ENCODE peak calls at places on chromosomes 6 and 20, in six cellular contexts. One of them, this sample, is unnamed.

GRCh38 chr20:33418033-33418432 is 16.7 kb upstream of the CDK5RAP1 start:
- DNase-seq in adrenal gland: no peak
- DNase-seq in left lung: no peak
- DNase-seq in activated T-cell treated with anti-CD3 and anti-CD28 coated beads for 24 hours: no peak
- DNase-seq in stomach: no peak
- DNase-seq in cardiac septum: no peak
- DNase-seq in this sample: no peak

GRCh38 chr6:56168601-56169000 is 78.8 kb downstream of the COL21A1 start:
- DNase-seq in adrenal gland: no peak
- DNase-seq in left lung: no peak
- DNase-seq in activated T-cell treated with anti-CD3 and anti-CD28 coated beads for 24 hours: no peak
- DNase-seq in stomach: no peak
- DNase-seq in cardiac septum: no peak
- DNase-seq in this sample: no peak

GRCh38 chr6:39049575-39050283 is 1.1 kb downstream of the GLP1R start:
- DNase-seq in adrenal gland: no peak
- DNase-seq in left lung: no peak
- DNase-seq in activated T-cell treated with anti-CD3 and anti-CD28 coated beads for 24 hours: no peak
- DNase-seq in stomach: no peak
- DNase-seq in cardiac septum: peak
- DNase-seq in this sample: no peak

GRCh38 chr6:11373208-11373607 is 140.7 kb upstream of the NEDD9 start:
- DNase-seq in adrenal gland: no peak
- DNase-seq in left lung: no peak
- DNase-seq in activated T-cell treated with anti-CD3 and anti-CD28 coated beads for 24 hours: no peak
- DNase-seq in stomach: no peak
- DNase-seq in cardiac septum: no peak
- DNase-seq in this sample: no peak

GRCh38 chr6:40962241-40962640 is 76.8 kb downstream of the UNC5CL start:
- DNase-seq in adrenal gland: no peak
- DNase-seq in left lung: no peak
- DNase-seq in activated T-cell treated with anti-CD3 and anti-CD28 coated beads for 24 hours: no peak
- DNase-seq in stomach: no peak
- DNase-seq in cardiac septum: no peak
- DNase-seq in this sample: no peak

GRCh38 chr6:49775043-49775442 is 12.0 kb downstream of the PGK2 start:
- DNase-seq in adrenal gland: no peak
- DNase-seq in left lung: no peak
- DNase-seq in activated T-cell treated with anti-CD3 and anti-CD28 coated beads for 24 hours: no peak
- DNase-seq in stomach: no peak
- DNase-seq in cardiac septum: no peak
- DNase-seq in this sample: no peak

GRCh38 chr6:56255370-56255769 is 8.0 kb upstream of the COL21A1 start:
- DNase-seq in adrenal gland: no peak
- DNase-seq in left lung: no peak
- DNase-seq in activated T-cell treated with anti-CD3 and anti-CD28 coated beads for 24 hours: no peak
- DNase-seq in stomach: no peak
- DNase-seq in cardiac septum: no peak
- DNase-seq in this sample: no peak

GRCh38 chr6:73586416-73586974 is 65.7 kb upstream of the EEF1A1 start:
- DNase-seq in adrenal gland: peak
- DNase-seq in left lung: no peak
- DNase-seq in activated T-cell treated with anti-CD3 and anti-CD28 coated beads for 24 hours: no peak
- DNase-seq in stomach: no peak
- DNase-seq in cardiac septum: no peak
- DNase-seq in this sample: no peak

GRCh38 chr6:143743256-143744166 is 65.7 kb downstream of the PHACTR2 start:
- DNase-seq in adrenal gland: no peak
- DNase-seq in left lung: no peak
- DNase-seq in activated T-cell treated with anti-CD3 and anti-CD28 coated beads for 24 hours: no peak
- DNase-seq in stomach: no peak
- DNase-seq in cardiac septum: no peak
- DNase-seq in this sample: no peak

GRCh38 chr6:52049252-52050050 is 38.0 kb downstream of the PKHD1 start:
- DNase-seq in adrenal gland: no peak
- DNase-seq in left lung: no peak
- DNase-seq in activated T-cell treated with anti-CD3 and anti-CD28 coated beads for 24 hours: no peak
- DNase-seq in stomach: no peak
- DNase-seq in cardiac septum: no peak
- DNase-seq in this sample: no peak

GRCh38 chr6:16228709-16229665 is 9.4 kb upstream of the GMPR start:
- DNase-seq in adrenal gland: peak
- DNase-seq in left lung: no peak
- DNase-seq in activated T-cell treated with anti-CD3 and anti-CD28 coated beads for 24 hours: no peak
- DNase-seq in stomach: peak
- DNase-seq in cardiac septum: no peak
- DNase-seq in this sample: no peak

GRCh38 chr6:37308084-37308817 is 45.5 kb upstream of the RNF8 start:
- DNase-seq in adrenal gland: no peak
- DNase-seq in left lung: peak
- DNase-seq in activated T-cell treated with anti-CD3 and anti-CD28 coated beads for 24 hours: no peak
- DNase-seq in stomach: no peak
- DNase-seq in cardiac septum: no peak
- DNase-seq in this sample: no peak

GRCh38 chr6:166341464-166341863 is 881 bp downstream of the SFT2D1 start:
- DNase-seq in adrenal gland: no peak
- DNase-seq in left lung: no peak
- DNase-seq in activated T-cell treated with anti-CD3 and anti-CD28 coated beads for 24 hours: no peak
- DNase-seq in stomach: no peak
- DNase-seq in cardiac septum: no peak
- DNase-seq in this sample: no peak

GRCh38 chr6:138953451-138953850 is 34.6 kb downstream of the REPS1 start:
- DNase-seq in adrenal gland: no peak
- DNase-seq in left lung: no peak
- DNase-seq in activated T-cell treated with anti-CD3 and anti-CD28 coated beads for 24 hours: no peak
- DNase-seq in stomach: no peak
- DNase-seq in cardiac septum: no peak
- DNase-seq in this sample: no peak